ENCODE peak calls at places on chromosomes 12 and 14, in six cellular contexts. S is GM12891, Y is GM12878, P is K562, M is H1, B is HepG2. Z is an unnamed sample.

GRCh38 chr12:88207921-88208640 is 66.0 kb downstream of the TMTC3 start:
- DNase-seq in S (no peak), Y (no peak), P (no peak), M (no peak), B (no peak), Z (no peak)

GRCh38 chr12:113292091-113292490 is 42.8 kb downstream of the SLC8B1 start:
- DNase-seq in S (no peak), Y (no peak), P (no peak), M (no peak), B (no peak), Z (no peak)

GRCh38 chr12:13342971-13343370 is 146.4 kb downstream of the EMP1 start:
- DNase-seq in S (no peak), Y (no peak), P (no peak), M (no peak), B (no peak), Z (no peak)

GRCh38 chr12:87866602-87867292 is 162.5 kb downstream of the C12orf50 start:
- DNase-seq in S (no peak), Y (no peak), P (no peak), M (no peak), B (peak), Z (no peak)

GRCh38 chr12:130953783-130954543 is at the start of gene ADGRD1:
- DNase-seq in S (no peak), Y (no peak), P (peak), M (no peak), B (no peak), Z (no peak)

GRCh38 chr14:83355609-83356008 is 1822.0 kb upstream of the SEL1L start:
- DNase-seq in S (no peak), Y (no peak), P (no peak), M (no peak), B (no peak), Z (no peak)

GRCh38 chr12:12924169-12924568 is 27.8 kb downstream of the GPRC5D start:
- DNase-seq in S (no peak), Y (no peak), P (no peak), M (no peak), B (no peak), Z (no peak)

GRCh38 chr12:132453361-132454133 is 36.4 kb upstream of the FBRSL1 start:
- DNase-seq in S (no peak), Y (no peak), P (no peak), M (no peak), B (no peak), Z (no peak)

GRCh38 chr12:64730585-64730964 is 28.6 kb downstream of the GNS start:
- DNase-seq in S (no peak), Y (no peak), P (no peak), M (no peak), B (no peak), Z (no peak)

GRCh38 chr14:49880267-49881064 is 12.4 kb upstream of the ARF6 start:
- DNase-seq in S (no peak), Y (no peak), P (no peak), M (no peak), B (no peak), Z (no peak)

GRCh38 chr14:75147423-75148071 is 20.7 kb upstream of the NEK9 start:
- DNase-seq in S (no peak), Y (no peak), P (no peak), M (peak), B (peak), Z (no peak)
- TF ChIP-seq TAF1 in S (no peak), Y (no peak), P (no peak), M (no peak), B (no peak), Z (no peak)

GRCh38 chr14:64574370-64575115 is 24.8 kb downstream of the PPP1R36 start:
- DNase-seq in S (no peak), Y (no peak), P (no peak), M (peak), B (no peak), Z (no peak)

GRCh38 chr14:64572721-64573508 is 23.2 kb downstream of the PPP1R36 start:
- DNase-seq in S (no peak), Y (no peak), P (no peak), M (no peak), B (no peak), Z (no peak)

GRCh38 chr14:64566651-64567122 is 16.9 kb downstream of the PPP1R36 start:
- DNase-seq in S (no peak), Y (no peak), P (no peak), M (no peak), B (no peak), Z (no peak)

GRCh38 chr14:64563696-64564095 is 13.9 kb downstream of the PPP1R36 start:
- DNase-seq in S (no peak), Y (no peak), P (no peak), M (no peak), B (no peak), Z (no peak)

DNA sequence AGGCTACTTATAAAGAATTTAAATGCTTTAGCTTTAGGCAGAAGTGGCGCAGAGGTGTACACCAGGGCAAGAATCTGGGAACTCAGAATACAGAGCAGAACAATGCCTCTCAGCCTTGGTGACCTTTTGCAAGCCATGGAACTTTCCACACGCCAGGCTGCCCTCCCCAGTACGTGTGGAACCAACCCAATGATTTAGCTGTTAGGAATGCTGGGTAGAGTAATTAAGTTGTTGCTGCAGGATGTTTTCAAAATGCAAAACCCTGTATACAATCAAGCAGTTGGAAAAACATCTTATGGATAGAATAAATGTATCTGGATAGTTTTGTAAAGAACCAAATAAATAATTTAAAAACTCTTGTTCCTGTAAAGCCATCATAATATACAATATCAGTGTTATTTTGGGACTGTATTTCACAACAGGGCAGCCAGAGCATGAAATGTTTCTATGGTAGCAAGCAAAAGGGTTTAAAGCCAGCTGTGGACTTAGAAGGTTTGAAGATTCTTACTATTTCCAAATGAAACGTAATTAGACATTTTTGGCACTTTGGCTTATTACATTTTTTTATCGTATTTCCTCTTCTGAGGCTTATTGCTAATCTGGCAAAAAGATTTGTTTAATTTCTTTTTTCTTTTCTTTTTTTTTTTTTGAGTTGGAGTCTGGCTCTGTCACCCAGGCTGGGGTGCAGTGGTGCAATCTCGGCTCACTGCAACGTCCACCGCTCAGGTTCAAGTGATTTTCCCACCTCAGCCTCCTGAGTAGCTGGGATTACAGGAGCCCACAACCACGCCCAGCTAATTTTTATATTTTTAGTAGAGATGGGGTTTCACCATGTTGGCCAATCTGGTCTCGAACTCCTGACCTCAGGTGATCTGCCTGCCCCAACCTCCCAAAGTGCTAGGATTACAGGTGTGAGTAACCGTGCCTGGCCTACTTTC is 19.6 kb downstream of the PPP1R36 start:
- DNase-seq in S (no peak), Y (no peak), P (no peak), M (no peak), B (peak), Z (no peak)
- TF ChIP-seq POLR2AphosphoS5 in S (no peak), Y (no peak), P (no peak), M (no peak), B (no peak), Z (no peak)

GRCh38 chr12:45215419-45216296 is at the start of gene ANO6:
- DNase-seq in S (peak), Y (peak), P (peak), M (peak), B (peak), Z (peak)
- TF ChIP-seq POLR2A in S (peak), Y (peak), P (peak), M (peak), B (peak), Z (peak)

DNA sequence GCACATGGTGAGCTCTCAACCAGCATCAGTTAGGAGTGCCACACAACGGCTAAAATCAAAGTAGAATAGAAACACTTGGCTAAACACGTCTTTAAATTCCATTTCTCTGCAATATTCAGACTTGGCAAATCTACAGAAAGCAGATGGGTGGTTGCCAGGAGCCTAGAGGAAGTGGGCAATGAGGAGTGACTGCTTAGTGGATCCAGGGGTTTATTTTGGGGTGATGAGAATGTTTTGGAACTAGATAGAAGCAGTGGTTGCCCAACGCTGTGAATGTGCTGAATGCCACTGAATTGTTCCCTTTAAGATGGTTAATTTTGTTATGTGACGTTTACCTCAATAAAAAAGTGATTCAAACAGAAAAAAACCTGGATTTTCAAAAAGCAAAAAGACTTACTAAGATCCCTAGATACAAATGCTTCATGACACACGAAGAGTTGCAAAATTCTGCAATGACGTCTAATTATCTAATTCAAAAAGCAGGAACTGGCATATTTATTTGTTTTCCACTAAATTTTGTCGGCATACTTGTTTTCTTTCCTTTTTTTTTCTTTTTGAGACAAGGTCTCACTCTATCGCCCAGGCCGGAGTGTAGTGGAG is 34.2 kb downstream of the DAO start:
- DNase-seq in S (no peak), Y (no peak), P (no peak), M (no peak), B (no peak), Z (no peak)
- TF ChIP-seq TAF1 in S (no peak), Y (no peak), P (no peak), M (no peak), B (no peak), Z (no peak)

GRCh38 chr12:53464685-53465084 is 12.8 kb downstream of the PCBP2 start:
- DNase-seq in S (no peak), Y (no peak), P (no peak), M (no peak), B (no peak), Z (no peak)

GRCh38 chr12:53463802-53464375 is 12.0 kb downstream of the PCBP2 start:
- DNase-seq in S (no peak), Y (no peak), P (no peak), M (no peak), B (no peak), Z (no peak)

GRCh38 chr12:53466640-53467039 is 14.7 kb downstream of the PCBP2 start:
- DNase-seq in S (no peak), Y (no peak), P (no peak), M (no peak), B (no peak), Z (no peak)

GRCh38 chr12:53467082-53467481 is 15.2 kb downstream of the PCBP2 start:
- DNase-seq in S (no peak), Y (no peak), P (no peak), M (no peak), B (no peak), Z (no peak)

DNA sequence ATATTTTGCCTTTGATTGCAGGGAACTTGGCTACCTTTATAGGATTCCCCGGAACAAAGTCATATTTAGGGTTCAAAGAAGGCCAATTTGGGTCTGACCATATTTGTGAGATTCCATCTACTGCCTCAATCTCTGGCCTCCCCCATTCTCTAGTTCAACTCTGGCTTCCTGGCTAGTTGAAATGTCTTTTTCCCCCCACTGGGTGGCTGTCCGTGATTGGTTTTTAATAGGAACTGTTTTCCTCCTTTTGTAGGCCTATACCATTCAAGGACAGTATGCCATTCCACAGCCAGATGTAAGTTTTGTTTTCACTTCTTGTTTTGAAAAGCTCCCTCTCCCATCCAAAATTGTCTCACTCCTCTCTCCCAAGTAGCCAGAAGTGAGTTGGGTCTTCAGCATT is 13.8 kb downstream of the PCBP2 start:
- DNase-seq in S (no peak), Y (no peak), P (no peak), M (no peak), B (no peak), Z (no peak)
- TF ChIP-seq POLR2AphosphoS5 in S (no peak), Y (no peak), P (no peak), M (no peak), B (no peak), Z (no peak)

GRCh38 chr12:53344824-53345485 is 8.8 kb upstream of the SP7 start:
- DNase-seq in S (peak), Y (no peak), P (peak), M (peak), B (peak), Z (peak)
- TF ChIP-seq POLR2A in S (no peak), Y (peak), P (peak), M (no peak), B (no peak), Z (no peak)

DNA sequence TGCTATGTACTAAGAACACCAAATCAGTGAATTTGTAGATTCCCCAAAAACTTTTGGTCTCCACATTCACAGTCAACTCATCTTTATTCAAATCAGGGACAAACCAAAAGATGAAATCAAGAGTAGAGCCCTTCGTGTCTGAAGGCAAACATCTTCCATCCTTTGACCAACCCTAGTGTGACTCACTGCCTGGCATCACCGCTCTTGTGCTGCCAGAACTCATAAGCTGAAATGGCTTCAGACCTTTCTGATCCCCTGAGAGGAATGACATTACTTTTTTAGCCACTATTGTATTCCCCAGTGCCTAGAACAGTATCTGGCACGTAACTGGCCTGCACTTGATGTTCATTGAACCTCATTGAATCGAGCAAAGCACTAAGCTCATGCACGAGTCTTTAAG is 50.1 kb downstream of the GOLGA5 start:
- DNase-seq in S (no peak), Y (peak), P (no peak), M (no peak), B (no peak), Z (no peak)
- TF ChIP-seq TAF1 in S (no peak), Y (no peak), P (no peak), M (no peak), B (no peak), Z (no peak)

GRCh38 chr12:124327362-124328043 is 32.6 kb downstream of the RFLNA start:
- DNase-seq in S (no peak), Y (no peak), P (no peak), M (no peak), B (no peak), Z (no peak)
- TF ChIP-seq POLR2AphosphoS5 in S (no peak), Y (no peak), P (no peak), M (no peak), B (no peak), Z (no peak)

DNA sequence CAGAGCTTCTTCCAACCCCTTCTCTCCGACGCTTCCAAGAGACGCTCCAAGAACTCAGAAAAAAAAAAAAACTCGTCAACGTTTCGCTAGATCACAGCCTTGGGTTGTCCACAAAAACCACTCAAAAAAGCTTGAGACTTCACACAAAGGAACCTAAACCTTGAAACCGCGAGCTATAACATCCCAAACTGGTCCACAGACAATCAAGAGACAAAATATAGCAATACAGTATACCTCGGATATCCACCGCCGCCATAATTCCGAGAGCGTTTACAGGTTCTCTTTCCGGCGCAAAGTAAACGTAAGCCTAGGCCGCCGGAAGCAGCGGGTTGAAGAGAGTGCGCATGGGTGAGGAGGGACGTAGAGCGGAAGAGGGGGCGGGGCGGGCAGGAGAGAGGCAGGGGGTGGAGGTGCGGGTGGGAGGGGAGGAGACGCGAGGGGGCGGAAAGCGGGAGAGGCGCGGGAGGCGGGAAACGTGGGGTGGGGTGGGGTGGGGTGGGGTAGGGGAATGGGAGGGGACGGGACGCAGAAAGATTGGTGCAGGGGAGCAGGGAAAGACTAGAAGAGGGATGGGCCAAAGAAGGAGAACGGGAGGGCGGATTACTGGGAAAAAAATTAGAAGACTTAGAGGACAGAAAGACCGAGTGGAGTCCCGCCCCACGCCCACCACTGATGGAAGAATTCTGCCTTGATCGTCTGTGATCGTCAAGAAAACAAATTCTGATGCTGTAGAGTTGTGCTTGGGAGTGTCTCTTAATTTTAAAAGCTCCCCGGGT is at the start of gene MED6:
- DNase-seq in S (peak), Y (peak), P (peak), M (peak), B (peak), Z (peak)
- TF ChIP-seq POLR2A in S (peak), Y (peak), P (peak), M (peak), B (peak), Z (peak)